ENCODE peak calls at places on chromosomes 3 and 15, in five cellular contexts. P, J, Z, Q and C are unnamed samples.

GRCh38 chr3:67610458-67610857 is 44.0 kb downstream of the SUCLG2 start:
- DNase-seq in P (no peak), J (no peak), Z (peak), Q (no peak), C (no peak)

GRCh38 chr15:40047413-40048154 is 8.6 kb upstream of the SRP14 start:
- DNase-seq in P (peak), J (no peak), Z (no peak), Q (peak), C (no peak)

GRCh38 chr3:46143951-46144473 is 64.1 kb downstream of the CCR1 start:
- DNase-seq in P (no peak), J (no peak), Z (no peak), Q (no peak), C (no peak)

GRCh38 chr15:67241132-67241855 is 13.2 kb downstream of the AAGAB start:
- DNase-seq in P (peak), J (no peak), Z (no peak), Q (no peak), C (no peak)

GRCh38 chr15:49988766-49989165 is 130.3 kb downstream of the ATP8B4 start:
- DNase-seq in P (no peak), J (no peak), Z (no peak), Q (no peak), C (no peak)

GRCh38 chr15:58407366-58407765 is 24.4 kb upstream of the LIPC start:
- DNase-seq in P (no peak), J (no peak), Z (no peak), Q (no peak), C (no peak)

GRCh38 chr3:173411288-173412064 is 13.9 kb downstream of the NLGN1 start:
- DNase-seq in P (no peak), J (peak), Z (peak), Q (no peak), C (no peak)

GRCh38 chr3:63861306-63861705 is 2.3 kb downstream of the THOC7 start:
- DNase-seq in P (no peak), J (no peak), Z (no peak), Q (no peak), C (no peak)

GRCh38 chr3:77342688-77343087 is 302.8 kb downstream of the ROBO2 start:
- DNase-seq in P (no peak), J (no peak), Z (no peak), Q (no peak), C (no peak)

GRCh38 chr3:101868534-101869464 is 19.5 kb downstream of the NFKBIZ start:
- DNase-seq in P (no peak), J (no peak), Z (no peak), Q (no peak), C (no peak)

GRCh38 chr15:56194035-56194434 is 49.6 kb downstream of the RFX7 start:
- DNase-seq in P (no peak), J (no peak), Z (no peak), Q (no peak), C (no peak)

GRCh38 chr3:113104746-113105479 is 106.4 kb upstream of the BOC start:
- DNase-seq in P (no peak), J (no peak), Z (no peak), Q (no peak), C (peak)

GRCh38 chr15:45573961-45574629 is 13.1 kb upstream of the BLOC1S6 start:
- DNase-seq in P (no peak), J (no peak), Z (peak), Q (peak), C (peak)

GRCh38 chr15:70319466-70319865 is 221.7 kb upstream of the TLE3 start:
- DNase-seq in P (peak), J (no peak), Z (no peak), Q (no peak), C (no peak)

GRCh38 chr15:91186892-91187644 is 87.0 kb downstream of the SV2B start:
- DNase-seq in P (no peak), J (no peak), Z (peak), Q (no peak), C (peak)

GRCh38 chr3:177439729-177440269 is 242.5 kb upstream of the TBL1XR1 start:
- DNase-seq in P (no peak), J (no peak), Z (no peak), Q (no peak), C (no peak)

GRCh38 chr3:177438596-177439220 is 241.4 kb upstream of the TBL1XR1 start:
- DNase-seq in P (no peak), J (no peak), Z (no peak), Q (no peak), C (no peak)

GRCh38 chr3:177441813-177442646 is 244.7 kb upstream of the TBL1XR1 start:
- DNase-seq in P (peak), J (no peak), Z (no peak), Q (no peak), C (no peak)

GRCh38 chr3:177441281-177441812 is 244.1 kb upstream of the TBL1XR1 start:
- DNase-seq in P (no peak), J (no peak), Z (no peak), Q (no peak), C (no peak)

DNA sequence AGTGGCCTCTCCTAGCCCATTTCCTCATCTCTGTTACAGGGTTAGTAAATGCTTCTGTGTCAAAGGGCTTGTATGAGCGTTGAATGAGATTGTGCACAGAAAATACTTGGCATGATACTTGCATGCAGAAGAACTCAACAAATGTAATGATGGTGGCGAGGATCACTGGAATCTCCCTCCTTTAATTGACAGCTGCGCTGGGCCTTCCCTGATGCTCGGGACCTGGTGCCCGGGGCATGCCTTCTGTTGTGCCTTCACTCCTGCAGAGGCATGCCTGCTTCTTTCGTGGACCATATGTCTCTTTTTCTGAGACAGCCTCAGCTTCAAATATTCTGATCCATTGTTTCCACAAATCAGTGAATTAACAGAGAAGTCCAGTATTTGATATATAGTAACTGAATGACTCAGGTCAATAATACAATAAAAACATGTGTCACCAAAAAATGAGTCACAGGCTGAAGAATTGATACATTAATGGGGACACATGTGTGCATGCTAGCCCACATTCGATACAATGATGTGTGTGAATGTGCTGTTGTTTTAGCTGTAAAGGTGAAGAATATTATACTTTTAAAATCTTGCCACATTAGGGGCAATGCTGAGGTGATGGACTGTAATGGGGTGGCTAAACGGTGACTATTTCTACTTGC is 243.3 kb upstream of the TBL1XR1 start:
- DNase-seq in P (no peak), J (no peak), Z (no peak), Q (no peak), C (no peak)
- TF ChIP-seq SUZ12 in P (no peak), J (no peak), Z (no peak), Q (no peak), C (no peak)

GRCh38 chr3:138461246-138461645 is 26.8 kb downstream of the ESYT3 start:
- DNase-seq in P (no peak), J (no peak), Z (no peak), Q (peak), C (no peak)
- TF ChIP-seq SUZ12 in P (no peak), J (no peak), Z (no peak), Q (no peak), C (no peak)

GRCh38 chr3:185420762-185421161 is 57.8 kb downstream of the MAP3K13 start:
- DNase-seq in P (peak), J (no peak), Z (no peak), Q (no peak), C (no peak)
- TF ChIP-seq SUZ12 in P (no peak), J (no peak), Z (no peak), Q (no peak), C (no peak)

DNA sequence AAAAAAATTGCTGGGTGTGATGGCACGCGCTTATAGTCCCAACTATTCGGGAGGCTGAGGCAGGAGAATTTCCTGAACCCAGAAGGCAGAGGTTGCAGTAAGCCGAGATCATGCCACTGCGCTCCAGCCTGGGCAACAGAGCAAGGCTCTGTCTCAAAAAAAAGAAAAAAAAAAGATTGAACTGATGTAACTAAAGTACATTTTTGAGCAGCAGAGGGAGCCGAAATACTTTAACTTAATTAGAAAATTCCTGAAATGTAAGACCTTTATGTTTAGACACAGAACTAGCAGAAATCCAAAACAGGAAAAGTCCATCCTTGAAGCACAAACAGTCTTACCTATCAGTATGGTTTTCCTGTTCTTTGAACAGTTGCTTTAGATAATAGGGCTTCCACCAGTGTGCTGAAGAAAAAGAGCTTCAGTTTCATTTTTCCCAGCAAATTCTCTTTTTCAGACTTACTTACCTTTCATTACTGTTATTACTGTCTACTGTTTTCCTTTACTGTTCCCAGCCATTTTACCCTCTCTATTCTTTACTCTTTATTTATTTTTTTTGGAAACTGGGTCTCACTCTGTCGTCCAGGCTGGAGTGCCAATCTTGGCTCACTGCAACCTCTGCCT is 33.4 kb upstream of the ZNF609 start:
- DNase-seq in P (no peak), J (no peak), Z (peak), Q (no peak), C (no peak)
- TF ChIP-seq SUZ12 in P (no peak), J (no peak), Z (no peak), Q (no peak), C (no peak)

DNA sequence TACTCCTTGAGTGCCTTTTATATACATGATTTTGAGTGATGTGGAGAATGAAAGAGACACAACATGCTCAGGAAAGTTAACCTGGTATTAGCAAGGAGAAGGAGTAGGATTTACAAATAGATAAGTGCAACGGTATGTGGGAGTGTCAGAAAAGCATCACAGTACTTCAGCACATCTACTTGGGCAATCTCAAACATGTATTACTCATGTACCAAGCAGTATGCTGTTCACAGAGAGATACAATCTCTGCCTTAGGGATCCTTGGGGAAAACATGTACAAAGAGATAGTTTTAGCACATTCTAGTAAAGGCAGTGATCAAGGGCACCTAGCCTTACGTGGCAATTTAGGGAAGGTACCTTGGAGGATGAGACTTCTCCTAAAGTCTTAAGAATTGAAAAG is 146.5 kb downstream of the FILIP1L start:
- DNase-seq in P (no peak), J (no peak), Z (no peak), Q (no peak), C (no peak)
- TF ChIP-seq SUZ12 in P (no peak), J (no peak), Z (no peak), Q (no peak), C (no peak)

GRCh38 chr3:14275962-14276909 is 97.6 kb downstream of the LSM3 start:
- DNase-seq in P (no peak), J (no peak), Z (no peak), Q (no peak), C (no peak)

GRCh38 chr3:14274537-14274936 is 95.9 kb downstream of the LSM3 start:
- DNase-seq in P (no peak), J (no peak), Z (no peak), Q (no peak), C (no peak)

GRCh38 chr3:14273886-14274517 is 95.4 kb downstream of the LSM3 start:
- DNase-seq in P (no peak), J (no peak), Z (no peak), Q (no peak), C (no peak)

GRCh38 chr3:14277557-14277956 is 98.9 kb downstream of the LSM3 start:
- DNase-seq in P (no peak), J (no peak), Z (no peak), Q (no peak), C (no peak)

GRCh38 chr3:14274999-14275961 is 96.7 kb downstream of the LSM3 start:
- DNase-seq in P (no peak), J (peak), Z (peak), Q (no peak), C (no peak)
- TF ChIP-seq SUZ12 in P (no peak), J (no peak), Z (no peak), Q (no peak), C (no peak)

GRCh38 chr3:59692117-59692516 is 642.3 kb upstream of the CFAP20DC start:
- DNase-seq in P (no peak), J (no peak), Z (no peak), Q (no peak), C (no peak)

GRCh38 chr3:59696783-59697182 is 647.0 kb upstream of the CFAP20DC start:
- DNase-seq in P (no peak), J (no peak), Z (no peak), Q (no peak), C (no peak)

GRCh38 chr3:59699648-59700320 is 650.0 kb upstream of the CFAP20DC start:
- DNase-seq in P (no peak), J (no peak), Z (no peak), Q (no peak), C (no peak)

GRCh38 chr3:59695858-59696257 is 646.0 kb upstream of the CFAP20DC start:
- DNase-seq in P (no peak), J (no peak), Z (no peak), Q (no peak), C (no peak)

GRCh38 chr3:59698091-59698490 is 648.3 kb upstream of the CFAP20DC start:
- DNase-seq in P (no peak), J (no peak), Z (no peak), Q (no peak), C (no peak)
- TF ChIP-seq SUZ12 in P (no peak), J (no peak), Z (no peak), Q (no peak), C (no peak)

GRCh38 chr15:65336767-65337435 is 32.4 kb downstream of the RNU5B-1 start:
- DNase-seq in P (no peak), J (no peak), Z (no peak), Q (no peak), C (no peak)
- TF ChIP-seq SUZ12 in P (no peak), J (no peak), Z (no peak), Q (no peak), C (no peak)

GRCh38 chr3:159652452-159652851 is 336.2 kb upstream of the IL12A start:
- DNase-seq in P (no peak), J (no peak), Z (no peak), Q (no peak), C (no peak)
- TF ChIP-seq SUZ12 in P (no peak), J (no peak), Z (no peak), Q (no peak), C (no peak)

GRCh38 chr3:62164196-62164595 is 209.2 kb downstream of the FEZF2 start:
- DNase-seq in P (no peak), J (no peak), Z (no peak), Q (no peak), C (no peak)

GRCh38 chr3:62164746-62165145 is 208.6 kb downstream of the FEZF2 start:
- DNase-seq in P (no peak), J (no peak), Z (no peak), Q (no peak), C (no peak)

GRCh38 chr3:62168356-62168755 is 205.0 kb downstream of the FEZF2 start:
- DNase-seq in P (no peak), J (no peak), Z (no peak), Q (no peak), C (no peak)

GRCh38 chr3:62169871-62170660 is 203.3 kb downstream of the FEZF2 start:
- DNase-seq in P (no peak), J (no peak), Z (no peak), Q (no peak), C (peak)

GRCh38 chr3:62167566-62168262 is 205.6 kb downstream of the FEZF2 start:
- DNase-seq in P (no peak), J (no peak), Z (no peak), Q (no peak), C (no peak)
- TF ChIP-seq SUZ12 in P (no peak), J (no peak), Z (no peak), Q (no peak), C (no peak)